ENCODE peak calls at places on chromosome 2, in five cellular contexts. One of them, this sample, is unnamed.

GRCh38 chr2:223264541-223265171 is 212.7 kb downstream of the KCNE4 start:
- DNase-seq in HCT116: no peak
- DNase-seq in stomach: no peak
- DNase-seq in upper lobe of left lung: no peak
- DNase-seq in transverse colon: no peak
- DNase-seq in this sample: no peak

GRCh38 chr2:95757988-95758387 is 166.2 kb downstream of the TRIM43 start:
- DNase-seq in transverse colon: no peak
- DNase-seq in stomach: no peak
- DNase-seq in HCT116: no peak
- DNase-seq in upper lobe of left lung: no peak
- DNase-seq in this sample: no peak

GRCh38 chr2:85355521-85355920 is 952 bp downstream of the ELMOD3 start:
- DNase-seq in upper lobe of left lung: no peak
- DNase-seq in transverse colon: no peak
- DNase-seq in HCT116: no peak
- DNase-seq in stomach: no peak
- DNase-seq in this sample: no peak

GRCh38 chr2:113181491-113182051 is 7.8 kb downstream of the PSD4 start:
- DNase-seq in upper lobe of left lung: no peak
- DNase-seq in transverse colon: no peak
- DNase-seq in HCT116: no peak
- DNase-seq in stomach: peak
- DNase-seq in this sample: no peak

GRCh38 chr2:64937341-64938230 is 51.6 kb upstream of the SLC1A4 start:
- DNase-seq in transverse colon: peak
- DNase-seq in stomach: no peak
- DNase-seq in upper lobe of left lung: peak
- DNase-seq in HCT116: no peak
- DNase-seq in this sample: no peak

GRCh38 chr2:215269397-215270117 is 42.3 kb upstream of the ATIC start:
- DNase-seq in HCT116: peak
- DNase-seq in stomach: peak
- DNase-seq in upper lobe of left lung: no peak
- DNase-seq in transverse colon: peak
- DNase-seq in this sample: no peak

GRCh38 chr2:120224735-120225548 is 1.7 kb upstream of the TMEM185B start:
- DNase-seq in transverse colon: peak
- DNase-seq in stomach: no peak
- DNase-seq in upper lobe of left lung: no peak
- DNase-seq in HCT116: no peak
- DNase-seq in this sample: no peak

GRCh38 chr2:100870652-100871531 is 51.0 kb downstream of the NPAS2 start:
- DNase-seq in upper lobe of left lung: no peak
- DNase-seq in stomach: no peak
- DNase-seq in transverse colon: no peak
- DNase-seq in HCT116: no peak
- DNase-seq in this sample: no peak

GRCh38 chr2:116585654-116586053 is 1228.8 kb upstream of the DDX18 start:
- DNase-seq in HCT116: no peak
- DNase-seq in transverse colon: no peak
- DNase-seq in upper lobe of left lung: no peak
- DNase-seq in stomach: no peak
- DNase-seq in this sample: no peak

GRCh38 chr2:13770279-13770678 is 862.2 kb upstream of the LRATD1 start:
- DNase-seq in HCT116: no peak
- DNase-seq in transverse colon: no peak
- DNase-seq in upper lobe of left lung: no peak
- DNase-seq in stomach: no peak
- DNase-seq in this sample: no peak

GRCh38 chr2:121886059-121886458 is 130.6 kb downstream of the TSN start:
- DNase-seq in upper lobe of left lung: no peak
- DNase-seq in transverse colon: no peak
- DNase-seq in HCT116: no peak
- DNase-seq in stomach: no peak
- DNase-seq in this sample: no peak

GRCh38 chr2:231640646-231641111 is 48.0 kb downstream of the TEX44 start:
- DNase-seq in upper lobe of left lung: peak
- DNase-seq in stomach: peak
- DNase-seq in HCT116: peak
- DNase-seq in transverse colon: peak
- DNase-seq in this sample: peak

GRCh38 chr2:237207641-237208040 is 122.0 kb downstream of the COPS8 start:
- DNase-seq in transverse colon: peak
- DNase-seq in upper lobe of left lung: no peak
- DNase-seq in HCT116: no peak
- DNase-seq in stomach: peak
- DNase-seq in this sample: no peak

GRCh38 chr2:200496696-200497095 is 13.2 kb downstream of the KCTD18 start:
- DNase-seq in transverse colon: no peak
- DNase-seq in stomach: no peak
- DNase-seq in HCT116: no peak
- DNase-seq in upper lobe of left lung: no peak
- DNase-seq in this sample: no peak

GRCh38 chr2:120418174-120418787 is 72.3 kb downstream of the INHBB start:
- DNase-seq in HCT116: no peak
- DNase-seq in transverse colon: no peak
- DNase-seq in upper lobe of left lung: no peak
- DNase-seq in stomach: peak
- DNase-seq in this sample: peak

GRCh38 chr2:197838036-197838435 is 33.6 kb downstream of the PLCL1 start:
- DNase-seq in transverse colon: no peak
- DNase-seq in HCT116: no peak
- DNase-seq in upper lobe of left lung: no peak
- DNase-seq in stomach: no peak
- DNase-seq in this sample: no peak

GRCh38 chr2:174951746-174952145 is 53.4 kb downstream of the CHN1 start:
- DNase-seq in upper lobe of left lung: no peak
- DNase-seq in HCT116: no peak
- DNase-seq in transverse colon: no peak
- DNase-seq in stomach: no peak
- DNase-seq in this sample: no peak

GRCh38 chr2:172429351-172429968 is 2.1 kb downstream of the ITGA6 start:
- DNase-seq in transverse colon: no peak
- DNase-seq in upper lobe of left lung: no peak
- DNase-seq in HCT116: no peak
- DNase-seq in stomach: no peak
- DNase-seq in this sample: peak

GRCh38 chr2:174844295-174844708 is 80.0 kb upstream of the CHRNA1 start:
- DNase-seq in upper lobe of left lung: no peak
- DNase-seq in transverse colon: no peak
- DNase-seq in HCT116: no peak
- DNase-seq in stomach: no peak
- DNase-seq in this sample: no peak

GRCh38 chr2:172296267-172297046 is 130.9 kb upstream of the ITGA6 start:
- DNase-seq in stomach: no peak
- DNase-seq in transverse colon: no peak
- DNase-seq in upper lobe of left lung: no peak
- DNase-seq in HCT116: no peak
- DNase-seq in this sample: no peak

GRCh38 chr2:121810959-121811853 is 55.8 kb downstream of the TSN start:
- DNase-seq in transverse colon: peak
- DNase-seq in stomach: peak
- DNase-seq in upper lobe of left lung: no peak
- DNase-seq in HCT116: peak
- DNase-seq in this sample: peak

GRCh38 chr2:129823044-129823443 is 156.4 kb upstream of the RAB6C start:
- DNase-seq in upper lobe of left lung: no peak
- DNase-seq in HCT116: no peak
- DNase-seq in stomach: no peak
- DNase-seq in transverse colon: no peak
- DNase-seq in this sample: no peak

GRCh38 chr2:238504181-238504711 is 77.5 kb downstream of the ASB1 start:
- DNase-seq in transverse colon: no peak
- DNase-seq in stomach: no peak
- DNase-seq in upper lobe of left lung: peak
- DNase-seq in HCT116: no peak
- DNase-seq in this sample: no peak

GRCh38 chr2:106095478-106096392 is 98.4 kb downstream of the UXS1 start:
- DNase-seq in transverse colon: peak
- DNase-seq in stomach: no peak
- DNase-seq in upper lobe of left lung: peak
- DNase-seq in HCT116: no peak
- DNase-seq in this sample: no peak

GRCh38 chr2:150293771-150294170 is 193.7 kb downstream of the RND3 start:
- DNase-seq in HCT116: no peak
- DNase-seq in stomach: no peak
- DNase-seq in transverse colon: no peak
- DNase-seq in upper lobe of left lung: no peak
- DNase-seq in this sample: no peak
- TF ChIP-seq POLR2A in HCT116: no peak
- TF ChIP-seq POLR2A in stomach: no peak
- TF ChIP-seq POLR2A in transverse colon: no peak
- TF ChIP-seq POLR2A in upper lobe of left lung: no peak
- TF ChIP-seq POLR2A in this sample: no peak

GRCh38 chr2:144320491-144320890 is 199.4 kb downstream of the ZEB2 start:
- DNase-seq in upper lobe of left lung: no peak
- DNase-seq in HCT116: no peak
- DNase-seq in transverse colon: no peak
- DNase-seq in stomach: no peak
- DNase-seq in this sample: no peak
- H3K4me3 ChIP-seq in upper lobe of left lung: no peak
- H3K4me3 ChIP-seq in HCT116: no peak
- H3K4me3 ChIP-seq in transverse colon: no peak
- H3K4me3 ChIP-seq in stomach: no peak
- H3K4me3 ChIP-seq in this sample: no peak

GRCh38 chr2:240247241-240247867 is 106.9 kb upstream of the OTOS start:
- DNase-seq in upper lobe of left lung: no peak
- DNase-seq in transverse colon: no peak
- DNase-seq in stomach: peak
- DNase-seq in HCT116: no peak
- DNase-seq in this sample: no peak

GRCh38 chr2:240245184-240245583 is 104.7 kb upstream of the OTOS start:
- DNase-seq in upper lobe of left lung: no peak
- DNase-seq in transverse colon: no peak
- DNase-seq in stomach: no peak
- DNase-seq in HCT116: no peak
- DNase-seq in this sample: no peak

GRCh38 chr2:240246173-240246820 is 105.8 kb upstream of the OTOS start:
- DNase-seq in transverse colon: no peak
- DNase-seq in stomach: peak
- DNase-seq in upper lobe of left lung: no peak
- DNase-seq in HCT116: no peak
- DNase-seq in this sample: no peak

GRCh38 chr2:240245706-240246105 is 105.2 kb upstream of the OTOS start:
- DNase-seq in upper lobe of left lung: peak
- DNase-seq in transverse colon: no peak
- DNase-seq in stomach: peak
- DNase-seq in HCT116: no peak
- DNase-seq in this sample: no peak

GRCh38 chr2:240244543-240244942 is 104.1 kb upstream of the OTOS start:
- DNase-seq in HCT116: no peak
- DNase-seq in upper lobe of left lung: no peak
- DNase-seq in transverse colon: no peak
- DNase-seq in stomach: peak
- DNase-seq in this sample: no peak
- TF ChIP-seq POLR2AphosphoS5 in HCT116: no peak
- TF ChIP-seq POLR2AphosphoS5 in upper lobe of left lung: no peak
- TF ChIP-seq POLR2AphosphoS5 in transverse colon: no peak
- TF ChIP-seq POLR2AphosphoS5 in stomach: no peak
- TF ChIP-seq POLR2AphosphoS5 in this sample: no peak

GRCh38 chr2:109128466-109129355 is at the start of gene SH3RF3:
- DNase-seq in stomach: peak
- DNase-seq in HCT116: no peak
- DNase-seq in upper lobe of left lung: peak
- DNase-seq in transverse colon: peak
- DNase-seq in this sample: no peak

GRCh38 chr2:109129921-109130725 is 1.1 kb downstream of the SH3RF3 start:
- DNase-seq in upper lobe of left lung: peak
- DNase-seq in transverse colon: peak
- DNase-seq in HCT116: no peak
- DNase-seq in stomach: no peak
- DNase-seq in this sample: no peak

GRCh38 chr2:109130726-109130995 is 1.7 kb downstream of the SH3RF3 start:
- DNase-seq in transverse colon: no peak
- DNase-seq in HCT116: no peak
- DNase-seq in stomach: no peak
- DNase-seq in upper lobe of left lung: no peak
- DNase-seq in this sample: no peak

GRCh38 chr2:109128048-109128465 is 948 bp upstream of the SH3RF3 start:
- DNase-seq in upper lobe of left lung: peak
- DNase-seq in HCT116: peak
- DNase-seq in transverse colon: peak
- DNase-seq in stomach: peak
- DNase-seq in this sample: no peak

GRCh38 chr2:109129356-109129920 is 433 bp downstream of the SH3RF3 start:
- DNase-seq in upper lobe of left lung: peak
- DNase-seq in transverse colon: no peak
- DNase-seq in stomach: no peak
- DNase-seq in HCT116: no peak
- DNase-seq in this sample: no peak
- TF ChIP-seq POLR2A in upper lobe of left lung: no peak
- TF ChIP-seq POLR2A in transverse colon: no peak
- TF ChIP-seq POLR2A in stomach: no peak
- TF ChIP-seq POLR2A in HCT116: no peak
- TF ChIP-seq POLR2A in this sample: no peak

DNA sequence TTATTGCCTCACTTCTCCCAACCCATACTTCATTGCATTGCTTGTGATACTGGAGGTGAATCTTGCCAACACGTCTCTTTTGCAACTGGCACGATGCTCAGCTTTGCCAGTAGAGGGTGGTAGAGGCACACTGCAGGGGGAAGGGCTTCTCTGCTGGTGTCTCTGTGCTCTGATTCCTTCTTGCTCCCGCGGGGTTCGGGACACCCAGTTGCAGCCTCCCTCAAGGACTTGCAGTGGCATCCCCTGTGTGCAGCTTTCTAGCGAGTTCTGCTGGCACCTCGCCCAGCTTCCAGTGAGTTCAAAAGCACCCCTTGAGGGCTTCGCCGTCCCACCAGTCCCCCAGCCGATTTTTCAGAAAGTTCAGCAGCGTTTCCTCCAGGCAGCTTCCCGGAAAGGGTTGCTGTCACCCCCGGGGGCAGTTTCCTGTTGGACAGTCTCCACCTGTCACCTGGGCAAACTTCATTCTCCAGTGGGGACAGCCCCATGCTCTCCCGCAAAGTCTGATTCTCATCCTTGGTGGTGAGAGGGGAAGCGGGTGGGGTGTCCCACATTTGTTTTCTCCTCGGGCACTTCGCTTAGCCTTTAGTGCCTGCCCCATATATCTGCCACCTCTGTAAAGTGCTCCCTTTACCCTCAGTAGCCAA is 35.4 kb upstream of the EN1 start:
- DNase-seq in stomach: peak
- DNase-seq in upper lobe of left lung: peak
- DNase-seq in HCT116: peak
- DNase-seq in transverse colon: peak
- DNase-seq in this sample: peak
- H3K4me3 ChIP-seq in stomach: peak
- H3K4me3 ChIP-seq in upper lobe of left lung: peak
- H3K4me3 ChIP-seq in HCT116: peak
- H3K4me3 ChIP-seq in transverse colon: peak
- H3K4me3 ChIP-seq in this sample: no peak

This sample was measured in breast epithelium.